ENCODE peak calls at places on chromosome 7, in ten cellular contexts. B is stomach, F is lower lobe of right lung, Q is heart left ventricle, J is pancreas, K is endodermal cell, V is IMR-90, A is DND-41, O is prostate gland, C is H1. U is an unnamed sample. For H3K4me1, the result is how much of the 10 kb centered on the place peaks cover.

GRCh38 chr7:78197447-78197846 is 398.9 kb downstream of the PHTF2 start:
- DNase-seq in V (peak), C (no peak), Q (no peak), F (no peak), K (no peak), J (no peak), O (no peak), B (no peak), A (no peak), U (no peak)

GRCh38 chr7:88789480-88790064 is 6.0 kb downstream of the TEX47 start:
- DNase-seq in B (no peak), J (no peak), F (no peak), C (no peak), A (no peak), Q (no peak), V (peak), O (no peak), K (no peak), U (no peak)

GRCh38 chr7:124462249-124462648 is 303.3 kb downstream of the GPR37 start:
- DNase-seq in Q (no peak), O (no peak), V (peak), B (no peak), K (no peak), A (no peak), C (no peak), J (no peak), F (no peak), U (no peak)

GRCh38 chr7:39073432-39073831 is 95.7 kb downstream of the POU6F2 start:
- DNase-seq in B (no peak), A (no peak), V (no peak), J (no peak), Q (no peak), C (no peak), K (peak), F (no peak), O (peak), U (peak)

GRCh38 chr7:142833174-142834027 is 21.5 kb upstream of the EPHB6 start:
- DNase-seq in J (no peak), B (no peak), A (no peak), V (no peak), F (no peak), K (no peak), Q (no peak), C (no peak), O (no peak), U (no peak)

GRCh38 chr7:140447841-140448240 is 31.5 kb downstream of the MKRN1 start:
- DNase-seq in J (no peak), Q (no peak), B (no peak), O (no peak), C (no peak), F (no peak), K (no peak), V (no peak), A (no peak), U (no peak)

GRCh38 chr7:157612009-157612663 is 275.3 kb downstream of the DNAJB6 start:
- DNase-seq in Q (no peak), F (no peak), A (no peak), C (no peak), K (no peak), J (no peak), O (no peak), B (no peak), V (no peak), U (no peak)

GRCh38 chr7:98250789-98251188 is 1.2 kb downstream of the TECPR1 start:
- DNase-seq in V (no peak), A (peak), B (no peak), F (no peak), Q (no peak), C (no peak), O (no peak), J (no peak), K (no peak), U (no peak)

GRCh38 chr7:25360471-25360870 is 132.2 kb upstream of the NPVF start:
- DNase-seq in V (no peak), F (no peak), A (no peak), J (no peak), B (no peak), Q (no peak), O (peak), C (no peak), K (no peak), U (no peak)

GRCh38 chr7:91720255-91720937 is 160.1 kb downstream of the MTERF1 start:
- DNase-seq in K (no peak), V (peak), A (no peak), B (no peak), Q (no peak), F (no peak), O (no peak), C (no peak), J (no peak), U (no peak)

GRCh38 chr7:132206594-132206993 is 369.7 kb downstream of the PLXNA4 start:
- DNase-seq in C (no peak), A (no peak), O (no peak), V (no peak), K (no peak), F (no peak), B (no peak), J (no peak), Q (no peak), U (no peak)

GRCh38 chr7:128982105-128982504 is 44.4 kb downstream of the IRF5 start:
- DNase-seq in C (no peak), B (no peak), K (peak), A (no peak), F (no peak), O (no peak), J (no peak), V (no peak), Q (no peak), U (no peak)

GRCh38 chr7:73758581-73759138 is 11.4 kb downstream of the CLDN3 start:
- DNase-seq in C (no peak), A (no peak), B (no peak), J (peak), V (no peak), F (no peak), Q (no peak), K (no peak), O (peak), U (peak)

GRCh38 chr7:1562611-1563051 is 6.6 kb upstream of the TMEM184A start:
- DNase-seq in Q (no peak), C (no peak), J (no peak), B (no peak), V (peak), K (no peak), O (no peak), A (no peak), F (no peak), U (no peak)

GRCh38 chr7:23254051-23254681 is 7.6 kb downstream of the GPNMB start:
- DNase-seq in J (no peak), B (no peak), C (no peak), A (no peak), Q (no peak), K (no peak), V (no peak), O (no peak), F (no peak), U (no peak)

GRCh38 chr7:107922891-107923290 is 31.9 kb downstream of the DLD start:
- DNase-seq in F (no peak), B (no peak), V (peak), Q (no peak), A (no peak), C (no peak), O (no peak), J (no peak), K (no peak), U (no peak)

GRCh38 chr7:133668296-133669060 is 415.6 kb downstream of the EXOC4 start:
- DNase-seq in O (no peak), F (no peak), K (no peak), J (no peak), B (no peak), Q (no peak), A (no peak), C (no peak), V (peak), U (no peak)

GRCh38 chr7:20554072-20554471 is 61.4 kb upstream of the ABCB5 start:
- DNase-seq in J (no peak), O (no peak), K (no peak), V (no peak), A (no peak), Q (no peak), C (no peak), F (no peak), B (no peak), U (no peak)

GRCh38 chr7:107201795-107202450 is 33.1 kb downstream of the HBP1 start:
- DNase-seq in F (no peak), K (peak), J (peak), A (peak), C (peak), V (peak), O (peak), B (peak), Q (peak), U (peak)

GRCh38 chr7:157471259-157472125 is 134.7 kb downstream of the DNAJB6 start:
- DNase-seq in C (no peak), K (peak), V (no peak), J (no peak), F (peak), A (peak), B (peak), O (no peak), Q (no peak), U (no peak)

DNA sequence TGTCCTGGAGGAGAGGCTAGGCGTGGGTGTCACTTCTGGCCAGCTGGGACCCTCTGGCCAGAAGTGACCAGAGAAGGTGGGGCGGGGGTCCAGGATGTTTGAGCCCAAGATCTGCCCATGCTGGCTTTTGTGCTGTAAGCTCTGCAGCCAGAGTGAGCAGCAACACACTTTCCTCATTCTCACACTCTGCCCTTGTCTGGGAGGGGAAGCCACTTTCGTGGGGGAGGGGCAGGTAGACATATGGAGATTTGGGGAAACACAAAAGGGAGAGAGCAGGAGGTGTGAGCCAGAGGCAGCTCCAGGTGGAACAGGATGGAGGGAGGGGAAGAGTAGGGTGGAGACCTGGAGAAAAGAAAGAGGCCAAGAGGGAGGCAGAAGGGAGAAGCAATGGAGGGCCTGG is 31.5 kb upstream of the ADCYAP1R1 start:
- DNase-seq in A (no peak), K (peak), V (no peak), C (no peak), J (no peak), F (no peak), B (no peak), Q (no peak), O (no peak), U (no peak)
- H3K4me1 ChIP-seq in A (under half), K (under half), V (under half), C (under half), J (under half), F (under half), B (under half), Q (under half), O (under half), U (under half)

DNA sequence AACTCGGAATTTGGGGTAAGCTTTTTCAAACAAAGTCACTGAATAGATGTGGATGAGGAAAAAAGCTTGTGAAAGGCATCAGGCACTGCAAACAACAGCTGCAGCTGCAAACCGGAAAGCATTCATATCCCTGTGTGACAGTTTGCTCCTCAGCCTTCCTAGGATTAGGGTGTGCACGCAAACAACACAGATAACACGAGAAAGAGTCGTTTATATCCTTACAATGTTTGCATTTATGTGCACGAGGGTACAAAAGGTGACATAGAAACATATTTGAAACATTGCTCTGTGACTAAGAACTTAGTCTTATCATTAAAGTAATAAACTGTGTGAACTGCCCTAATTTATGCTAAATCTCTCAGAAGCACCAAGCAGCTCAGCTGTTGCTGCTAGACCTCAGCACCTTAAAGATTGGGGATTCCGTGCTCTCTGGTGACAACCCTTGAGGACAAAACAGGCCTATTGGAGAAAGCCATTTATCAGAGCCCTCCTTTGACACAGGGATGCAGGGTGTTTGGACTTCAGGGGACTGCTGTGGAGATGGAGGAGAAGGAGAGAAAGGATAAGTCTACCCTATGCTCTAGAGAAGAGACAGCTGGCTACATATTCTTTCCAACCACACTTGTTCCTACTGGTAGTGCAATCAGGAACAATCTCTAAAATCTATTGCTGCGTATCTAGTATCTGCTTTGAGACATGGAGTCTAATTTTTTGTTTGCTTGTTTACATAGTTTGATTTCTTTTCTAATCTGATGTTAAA is 176.2 kb downstream of the GNAT3 start:
- DNase-seq in Q (no peak), A (no peak), C (no peak), V (peak), K (no peak), O (no peak), B (no peak), F (no peak), J (no peak), U (no peak)
- H3K4me3 ChIP-seq in Q (no peak), A (no peak), C (no peak), V (no peak), K (no peak), O (no peak), B (no peak), F (no peak), J (no peak), U (no peak)

GRCh38 chr7:29556405-29557195 is 7.0 kb upstream of the PRR15 start:
- DNase-seq in K (no peak), O (no peak), B (no peak), V (no peak), A (no peak), Q (no peak), J (no peak), C (no peak), F (no peak), U (no peak)
- TF ChIP-seq CTCF in K (peak), O (no peak), B (no peak), V (no peak), A (peak), Q (no peak), J (no peak), C (no peak), F (no peak), U (no peak)

DNA sequence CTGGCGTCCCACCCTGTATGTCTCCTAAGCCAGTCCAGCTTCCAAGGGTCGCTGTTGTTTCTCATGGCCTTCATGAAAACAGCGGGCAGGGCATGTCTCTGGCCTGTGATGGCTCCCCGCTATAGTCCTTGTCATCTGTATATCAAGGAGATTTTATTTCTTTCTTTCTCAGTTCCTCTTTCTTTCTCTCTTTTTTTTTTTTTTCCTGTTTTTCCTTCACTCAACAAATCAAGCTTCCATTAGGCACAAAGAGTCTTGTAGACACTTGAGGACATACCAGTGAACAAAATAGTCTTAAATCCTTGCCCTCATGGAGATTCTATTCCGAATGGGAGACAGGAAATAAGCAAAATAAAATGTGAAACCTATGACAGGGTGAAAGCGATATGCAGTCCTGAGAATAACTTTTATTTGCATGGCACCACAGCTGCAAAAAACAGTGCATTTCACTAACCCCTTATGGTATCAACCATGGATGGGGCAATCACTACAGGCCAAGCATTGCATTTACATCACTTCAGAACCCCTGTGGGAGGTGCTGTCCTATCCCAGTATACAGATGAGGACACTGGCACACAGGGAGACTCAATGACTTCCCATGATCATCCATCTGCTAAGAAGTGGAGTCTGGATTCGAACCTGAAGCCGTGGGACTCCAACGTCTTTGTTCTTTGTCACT is 50.7 kb downstream of the SYPL1 start:
- DNase-seq in F (no peak), Q (no peak), A (no peak), K (peak), J (no peak), V (no peak), O (no peak), C (no peak), B (no peak), U (no peak)
- H3K4me1 ChIP-seq in F (under half), Q (under half), A (under half), K (under half), J (under half), V (under half), O (under half), C (under half), B (half or more), U (half or more)

DNA sequence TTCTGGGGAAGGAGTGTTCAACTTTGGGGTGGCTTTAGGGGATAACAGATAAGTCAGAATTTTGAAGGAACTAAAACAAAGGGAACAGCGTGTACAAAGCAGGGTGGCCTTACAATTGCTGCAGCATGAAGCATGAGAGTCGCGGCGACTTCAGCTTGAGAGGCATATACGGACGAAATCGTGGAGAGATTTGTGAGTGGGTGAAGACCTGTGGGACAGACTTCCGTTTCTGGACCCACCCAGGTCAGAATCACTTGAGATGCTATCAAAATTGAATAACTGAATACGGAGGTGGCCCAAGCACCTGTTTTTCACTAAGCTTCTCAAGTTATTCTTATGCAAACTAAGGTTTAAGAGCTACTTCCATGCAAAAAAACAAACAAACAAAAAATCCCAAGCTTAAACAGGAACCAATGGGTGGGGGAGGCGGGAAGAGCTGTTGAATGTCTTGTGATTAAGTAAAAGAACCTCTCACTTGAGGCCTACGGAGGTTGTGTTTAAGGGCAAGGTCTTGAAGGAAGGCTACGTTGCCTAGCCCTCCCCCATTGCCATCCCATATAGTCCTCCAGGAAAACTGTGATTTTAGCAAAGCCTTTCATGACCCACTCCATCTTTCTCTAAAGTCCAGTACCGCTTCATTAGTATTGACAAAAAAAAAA is 1.4 kb upstream of the TRIM24 start:
- DNase-seq in C (peak), B (no peak), J (no peak), O (no peak), F (no peak), A (no peak), K (peak), Q (no peak), V (no peak), U (no peak)
- H3K4me3 ChIP-seq in C (peak), B (no peak), J (no peak), O (no peak), F (no peak), A (no peak), K (peak), Q (no peak), V (no peak), U (no peak)

DNA sequence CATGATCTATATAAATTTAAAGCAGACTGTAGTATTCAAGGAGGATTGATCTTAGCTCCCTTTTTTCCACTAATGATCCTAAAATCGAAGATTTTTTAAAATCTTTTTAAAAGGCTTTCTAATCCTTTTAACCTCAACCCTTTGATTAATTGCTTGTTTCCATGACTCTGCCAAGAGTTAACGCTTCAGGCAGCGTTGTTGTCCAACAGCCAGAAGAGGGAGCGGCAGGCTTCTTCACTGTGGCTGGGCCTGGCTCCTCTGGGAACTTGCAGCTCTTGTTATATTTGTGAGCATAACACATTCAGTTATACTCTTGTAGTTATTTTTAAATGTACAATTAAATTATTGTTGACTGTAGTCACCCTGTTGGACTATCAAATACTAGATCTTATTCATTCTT is 26.3 kb downstream of the CRCP start:
- DNase-seq in O (peak), K (peak), A (no peak), V (peak), Q (peak), B (peak), J (peak), F (peak), C (no peak), U (peak)
- TF ChIP-seq CTCF in O (no peak), K (peak), A (peak), V (peak), Q (peak), B (peak), J (peak), F (peak), C (peak), U (no peak)

GRCh38 chr7:30068117-30068516 is 39.9 kb downstream of the PLEKHA8 start:
- DNase-seq in B (no peak), V (peak), A (no peak), K (no peak), F (no peak), O (no peak), C (no peak), Q (no peak), J (no peak), U (peak)
- H3K4me1 ChIP-seq in B (under half), V (under half), A (under half), K (under half), F (under half), O (under half), C (under half), Q (under half), J (under half), U (under half)

GRCh38 chr7:137695494-137695893 is 151.3 kb downstream of the DGKI start:
- DNase-seq in Q (no peak), V (no peak), A (no peak), J (no peak), K (no peak), O (no peak), B (no peak), F (no peak), C (no peak), U (no peak)
- H3K4me3 ChIP-seq in Q (no peak), V (no peak), A (no peak), J (no peak), K (no peak), O (no peak), B (no peak), F (no peak), C (no peak), U (no peak)

DNA sequence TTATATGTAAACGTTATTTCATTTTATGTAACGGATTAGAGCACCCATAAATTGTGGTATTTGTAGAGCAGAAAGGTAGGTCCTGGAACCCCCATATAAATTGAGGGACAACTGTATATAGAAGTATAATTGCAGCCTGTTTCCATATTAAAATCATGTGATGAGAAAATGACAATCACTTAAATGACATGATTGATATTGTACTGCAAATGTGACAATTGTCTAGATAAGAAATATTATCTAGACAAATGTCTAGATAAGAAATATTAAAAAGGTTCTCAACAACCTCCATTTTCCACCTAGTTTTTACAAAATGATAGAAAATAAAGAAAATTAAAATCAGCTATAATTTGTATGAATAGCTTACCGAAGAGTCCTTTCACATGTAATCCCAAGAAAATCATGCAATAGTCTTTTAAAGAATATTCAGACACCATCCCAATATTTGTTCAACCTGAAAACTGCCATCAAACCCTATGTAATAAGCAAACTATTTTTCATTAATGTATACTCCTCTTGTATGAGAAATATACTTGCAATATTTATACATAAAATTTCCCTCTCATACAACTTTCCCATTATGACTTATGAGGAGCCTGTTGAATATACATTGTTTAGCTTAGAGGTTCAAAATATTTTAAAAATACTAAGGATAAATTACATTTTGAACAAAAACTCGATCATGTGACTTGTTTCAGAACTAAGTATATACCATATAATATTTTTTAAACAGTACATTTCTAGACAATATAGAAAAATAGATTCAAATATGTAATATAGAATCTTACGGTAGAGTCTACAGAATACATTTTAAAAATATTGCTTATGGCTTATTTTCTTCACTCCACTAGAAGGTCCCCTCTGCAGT is 153.2 kb downstream of the CRPPA start:
- DNase-seq in F (no peak), Q (no peak), B (no peak), C (no peak), V (no peak), J (no peak), A (no peak), O (no peak), K (no peak), U (no peak)
- TF ChIP-seq CTCF in F (no peak), Q (no peak), B (no peak), C (no peak), V (no peak), J (no peak), A (no peak), O (no peak), K (no peak), U (no peak)

U was measured in thyroid gland.